ENCODE peak calls at places on chromosomes 11 and 22, in four cellular contexts. L, M, H and A are unnamed samples.

GRCh38 chr22:47804281-47804680 is 1041.8 kb downstream of the TBC1D22A start:
- DNase-seq in L (no peak), M (no peak), H (no peak), A (no peak)

GRCh38 chr11:70717961-70718595 is 319.7 kb downstream of the CTTN start:
- DNase-seq in L (no peak), M (no peak), H (no peak), A (no peak)

GRCh38 chr11:17013548-17014320 is 480 bp downstream of the PLEKHA7 start:
- DNase-seq in L (no peak), M (no peak), H (peak; percentile 47), A (no peak)

GRCh38 chr11:118859995-118860394 is 23.7 kb upstream of the CXCR5 start:
- DNase-seq in L (no peak), M (no peak), H (no peak), A (no peak)

GRCh38 chr11:123060265-123061000 is 1.5 kb downstream of the HSPA8 start:
- DNase-seq in L (no peak), M (no peak), H (no peak), A (no peak)

GRCh38 chr11:66112041-66112491 is 42.0 kb downstream of the PACS1 start:
- DNase-seq in L (no peak), M (no peak), H (no peak), A (no peak)

GRCh38 chr11:120839201-120839600 is 184.7 kb upstream of the TBCEL start:
- DNase-seq in L (no peak), M (no peak), H (no peak), A (no peak)

GRCh38 chr11:68385128-68385527 is 72.7 kb downstream of the LRP5 start:
- DNase-seq in L (no peak), M (no peak), H (no peak), A (no peak)

GRCh38 chr11:16879690-16880089 is 134.5 kb downstream of the PLEKHA7 start:
- DNase-seq in L (no peak), M (peak; percentile 14), H (no peak), A (peak; percentile 35)

GRCh38 chr11:9459573-9460321 is 1.1 kb upstream of the ZNF143 start:
- DNase-seq in L (no peak), M (peak; percentile 75), H (peak; percentile 23), A (peak; percentile 12)

GRCh38 chr11:24421766-24422165 is 75.1 kb upstream of the LUZP2 start:
- DNase-seq in L (no peak), M (no peak), H (no peak), A (no peak)

GRCh38 chr11:19498986-19499669 is 213.5 kb upstream of the NAV2 start:
- DNase-seq in L (no peak), M (peak; percentile 53), H (no peak), A (peak; percentile 81)

GRCh38 chr11:45807792-45808238 is 2.9 kb downstream of the SLC35C1 start:
- DNase-seq in L (no peak), M (no peak), H (no peak), A (no peak)

GRCh38 chr22:32411388-32411787 is 659 bp downstream of the RTCB start:
- DNase-seq in L (no peak), M (peak; percentile 23), H (no peak), A (peak; percentile 18)

GRCh38 chr11:75576445-75577049 is 14.5 kb downstream of the SERPINH1 start:
- DNase-seq in L (peak; percentile 70), M (peak; percentile 55), H (no peak), A (no peak)

GRCh38 chr22:30667092-30667485 is 586 bp downstream of the DUSP18 start:
- DNase-seq in L (no peak), M (no peak), H (peak; percentile 14), A (peak; percentile 17)

GRCh38 chr22:24367841-24368240 is 59.6 kb upstream of the ADORA2A start:
- DNase-seq in L (no peak), M (peak; percentile 18), H (no peak), A (peak; percentile 30)

GRCh38 chr22:35995772-35996171 is 32.9 kb downstream of the RBFOX2 start:
- DNase-seq in L (peak; percentile 35), M (peak; percentile 98), H (peak; percentile 22), A (peak; percentile 98)

GRCh38 chr11:92423133-92423532 is 198.5 kb downstream of the FAT3 start:
- DNase-seq in L (no peak), M (no peak), H (no peak), A (no peak)

GRCh38 chr11:85712953-85713352 is 27.0 kb upstream of the CCDC89 start:
- DNase-seq in L (no peak), M (no peak), H (no peak), A (no peak)

GRCh38 chr11:72238492-72239295 is 5.3 kb downstream of the PHOX2A start:
- DNase-seq in L (no peak), M (no peak), H (no peak), A (no peak)

GRCh38 chr11:126163074-126163700 is 48.3 kb downstream of the RPUSD4 start:
- DNase-seq in L (no peak), M (peak; percentile 88), H (no peak), A (peak; percentile 72)

GRCh38 chr11:47147250-47147649 is 29.4 kb downstream of the ARFGAP2 start:
- DNase-seq in L (no peak), M (no peak), H (no peak), A (no peak)

GRCh38 chr22:24027389-24027980 is 16.4 kb downstream of the CABIN1 start:
- DNase-seq in L (no peak), M (peak; percentile 16), H (no peak), A (no peak)

GRCh38 chr22:33921576-33922181 is 1.4 kb upstream of the LARGE1 start:
- DNase-seq in L (peak; percentile 39), M (peak; percentile 47), H (peak; percentile 49), A (no peak)

GRCh38 chr11:111155021-111155420 is 90.5 kb upstream of the POU2AF2 start:
- DNase-seq in L (no peak), M (peak; percentile 76), H (no peak), A (peak; percentile 41)

GRCh38 chr11:97092823-97093222 is 703.0 kb downstream of the JRKL start:
- DNase-seq in L (no peak), M (no peak), H (no peak), A (no peak)

GRCh38 chr22:50031189-50032091 is 18.9 kb upstream of the IL17REL start:
- DNase-seq in L (no peak), M (no peak), H (no peak), A (no peak)

GRCh38 chr11:69375316-69376154 is 81.6 kb downstream of the MYEOV start:
- DNase-seq in L (no peak), M (no peak), H (peak; percentile 6), A (no peak)

GRCh38 chr11:117809236-117810055 is 12.4 kb upstream of the DSCAML1 start:
- DNase-seq in L (peak; percentile 56), M (peak; percentile 70), H (no peak), A (no peak)

GRCh38 chr11:2199466-2200341 is 28.1 kb upstream of the TH start:
- DNase-seq in L (no peak), M (no peak), H (no peak), A (no peak)

GRCh38 chr11:62922653-62923371 is 1.6 kb upstream of the CHRM1 start:
- DNase-seq in L (no peak), M (peak; percentile 30), H (no peak), A (peak; percentile 13)

GRCh38 chr11:77602385-77603105 is 12.8 kb downstream of the AQP11 start:
- DNase-seq in L (no peak), M (peak; percentile 87), H (no peak), A (peak; percentile 93)